ENCODE peak calls at places on chromosomes 2 and 18, in seven cellular contexts. One of them, this sample, is unnamed.

GRCh38 chr2:240300261-240300821 is 135.1 kb upstream of the GPC1 start:
- DNase-seq in HepG2: no peak
- DNase-seq in SK-N-SH: peak
- DNase-seq in HL-60: no peak
- DNase-seq in HCT116: no peak
- DNase-seq in A549: no peak
- DNase-seq in GM23338: no peak
- DNase-seq in this sample: no peak

GRCh38 chr18:5627756-5628511 is 84.1 kb upstream of the EPB41L3 start:
- DNase-seq in HepG2: no peak
- DNase-seq in SK-N-SH: no peak
- DNase-seq in HL-60: no peak
- DNase-seq in HCT116: no peak
- DNase-seq in A549: no peak
- DNase-seq in GM23338: peak
- DNase-seq in this sample: no peak

GRCh38 chr2:141331127-141331526 is 799.7 kb downstream of the LRP1B start:
- DNase-seq in HepG2: no peak
- DNase-seq in SK-N-SH: no peak
- DNase-seq in HL-60: no peak
- DNase-seq in HCT116: no peak
- DNase-seq in A549: peak
- DNase-seq in GM23338: no peak
- DNase-seq in this sample: peak

GRCh38 chr18:44342167-44342566 is 338.5 kb upstream of the SETBP1 start:
- DNase-seq in HepG2: no peak
- DNase-seq in SK-N-SH: no peak
- DNase-seq in HL-60: no peak
- DNase-seq in HCT116: no peak
- DNase-seq in A549: no peak
- DNase-seq in GM23338: no peak
- DNase-seq in this sample: no peak

GRCh38 chr2:8653485-8653884 is 28.4 kb upstream of the ID2 start:
- DNase-seq in HepG2: peak
- DNase-seq in SK-N-SH: no peak
- DNase-seq in HL-60: no peak
- DNase-seq in HCT116: no peak
- DNase-seq in A549: no peak
- DNase-seq in GM23338: no peak
- DNase-seq in this sample: no peak

GRCh38 chr18:59612461-59612860 is 84.8 kb downstream of the CCBE1 start:
- DNase-seq in HepG2: no peak
- DNase-seq in SK-N-SH: no peak
- DNase-seq in HL-60: no peak
- DNase-seq in HCT116: no peak
- DNase-seq in A549: no peak
- DNase-seq in GM23338: peak
- DNase-seq in this sample: no peak

GRCh38 chr2:127404466-127405251 is 13.6 kb upstream of the PROC start:
- DNase-seq in HepG2: no peak
- DNase-seq in SK-N-SH: no peak
- DNase-seq in HL-60: no peak
- DNase-seq in HCT116: no peak
- DNase-seq in A549: no peak
- DNase-seq in GM23338: no peak
- DNase-seq in this sample: no peak

GRCh38 chr2:142834003-142834402 is 43.5 kb upstream of the KYNU start:
- DNase-seq in HepG2: no peak
- DNase-seq in SK-N-SH: no peak
- DNase-seq in HL-60: no peak
- DNase-seq in HCT116: no peak
- DNase-seq in A549: no peak
- DNase-seq in GM23338: no peak
- DNase-seq in this sample: no peak

GRCh38 chr2:120525056-120526046 is 179.4 kb downstream of the INHBB start:
- DNase-seq in HepG2: peak
- DNase-seq in SK-N-SH: peak
- DNase-seq in HL-60: no peak
- DNase-seq in HCT116: no peak
- DNase-seq in A549: no peak
- DNase-seq in GM23338: no peak
- DNase-seq in this sample: no peak

GRCh38 chr2:142849818-142850217 is 27.6 kb upstream of the KYNU start:
- DNase-seq in HepG2: no peak
- DNase-seq in SK-N-SH: no peak
- DNase-seq in HL-60: no peak
- DNase-seq in HCT116: no peak
- DNase-seq in A549: no peak
- DNase-seq in GM23338: no peak
- DNase-seq in this sample: no peak

GRCh38 chr2:10460366-10460796 is 12.3 kb upstream of the ODC1 start:
- DNase-seq in HepG2: no peak
- DNase-seq in SK-N-SH: peak
- DNase-seq in HL-60: no peak
- DNase-seq in HCT116: no peak
- DNase-seq in A549: no peak
- DNase-seq in GM23338: no peak
- DNase-seq in this sample: no peak

GRCh38 chr2:219629976-219630695 is 2.7 kb downstream of the SLC4A3 start:
- DNase-seq in HepG2: no peak
- DNase-seq in SK-N-SH: no peak
- DNase-seq in HL-60: no peak
- DNase-seq in HCT116: no peak
- DNase-seq in A549: no peak
- DNase-seq in GM23338: no peak
- DNase-seq in this sample: no peak

GRCh38 chr2:100752628-100753333 is 67.2 kb upstream of the NPAS2 start:
- DNase-seq in HepG2: peak
- DNase-seq in SK-N-SH: no peak
- DNase-seq in HL-60: no peak
- DNase-seq in HCT116: no peak
- DNase-seq in A549: peak
- DNase-seq in GM23338: no peak
- DNase-seq in this sample: no peak

GRCh38 chr18:27763936-27764335 is 413.0 kb downstream of the CDH2 start:
- DNase-seq in HepG2: no peak
- DNase-seq in SK-N-SH: no peak
- DNase-seq in HL-60: no peak
- DNase-seq in HCT116: no peak
- DNase-seq in A549: no peak
- DNase-seq in GM23338: no peak
- DNase-seq in this sample: no peak

GRCh38 chr2:16223071-16223470 is 282.7 kb downstream of the MYCN start:
- DNase-seq in HepG2: no peak
- DNase-seq in SK-N-SH: no peak
- DNase-seq in HL-60: no peak
- DNase-seq in HCT116: no peak
- DNase-seq in A549: no peak
- DNase-seq in GM23338: no peak
- DNase-seq in this sample: no peak

GRCh38 chr2:191678437-191679110 is 638 bp downstream of the NABP1 start:
- DNase-seq in HepG2: peak
- DNase-seq in SK-N-SH: peak
- DNase-seq in HL-60: peak
- DNase-seq in HCT116: no peak
- DNase-seq in A549: peak
- DNase-seq in GM23338: peak
- DNase-seq in this sample: no peak

GRCh38 chr2:240623531-240624010 is 1.7 kb upstream of the GPR35 start:
- DNase-seq in HepG2: no peak
- DNase-seq in SK-N-SH: no peak
- DNase-seq in HL-60: no peak
- DNase-seq in HCT116: no peak
- DNase-seq in A549: no peak
- DNase-seq in GM23338: no peak
- DNase-seq in this sample: no peak

GRCh38 chr18:1017679-1018078 is 113.0 kb downstream of the ADCYAP1 start:
- DNase-seq in HepG2: no peak
- DNase-seq in SK-N-SH: no peak
- DNase-seq in HL-60: no peak
- DNase-seq in HCT116: no peak
- DNase-seq in A549: no peak
- DNase-seq in GM23338: peak
- DNase-seq in this sample: no peak

GRCh38 chr2:112255875-112256274 is 1.0 kb upstream of the ZC3H8 start:
- DNase-seq in HepG2: no peak
- DNase-seq in SK-N-SH: no peak
- DNase-seq in HL-60: peak
- DNase-seq in HCT116: no peak
- DNase-seq in A549: no peak
- DNase-seq in GM23338: no peak
- DNase-seq in this sample: no peak

GRCh38 chr2:135124924-135125886 is 73.1 kb downstream of the RAB3GAP1 start:
- DNase-seq in HepG2: no peak
- DNase-seq in SK-N-SH: no peak
- DNase-seq in HL-60: no peak
- DNase-seq in HCT116: peak
- DNase-seq in A549: no peak
- DNase-seq in GM23338: no peak
- DNase-seq in this sample: peak

GRCh38 chr18:39173022-39173421 is 1607.4 kb upstream of the CELF4 start:
- DNase-seq in HepG2: peak
- DNase-seq in SK-N-SH: no peak
- DNase-seq in HL-60: no peak
- DNase-seq in HCT116: peak
- DNase-seq in A549: no peak
- DNase-seq in GM23338: no peak
- DNase-seq in this sample: no peak

DNA sequence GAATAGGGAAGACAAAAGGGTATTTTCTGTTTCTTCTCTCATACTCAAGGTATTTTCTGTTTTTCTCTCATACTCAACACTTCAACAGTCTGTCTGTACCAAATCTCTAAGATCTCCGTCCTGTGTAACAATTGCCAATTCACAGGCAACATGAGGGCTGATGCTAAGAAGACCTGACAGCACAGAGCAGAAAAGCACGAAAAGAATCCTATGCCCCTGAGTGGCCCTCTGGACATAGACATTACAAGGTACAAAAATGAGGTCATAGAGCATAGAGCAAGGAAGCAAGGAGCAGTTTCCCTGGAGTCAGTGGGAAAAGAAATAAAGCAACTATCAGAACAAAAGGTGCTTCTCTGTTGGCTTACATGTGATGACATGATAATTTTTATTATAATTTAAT is 1612.6 kb upstream of the CELF4 start:
- DNase-seq in HepG2: no peak
- DNase-seq in SK-N-SH: no peak
- DNase-seq in HL-60: no peak
- DNase-seq in HCT116: no peak
- DNase-seq in A549: no peak
- DNase-seq in GM23338: no peak
- DNase-seq in this sample: no peak
- TF ChIP-seq REST in HepG2: no peak
- TF ChIP-seq REST in SK-N-SH: no peak
- TF ChIP-seq REST in HL-60: no peak
- TF ChIP-seq REST in HCT116: no peak
- TF ChIP-seq REST in A549: no peak
- TF ChIP-seq REST in GM23338: no peak
- TF ChIP-seq REST in this sample: no peak

DNA sequence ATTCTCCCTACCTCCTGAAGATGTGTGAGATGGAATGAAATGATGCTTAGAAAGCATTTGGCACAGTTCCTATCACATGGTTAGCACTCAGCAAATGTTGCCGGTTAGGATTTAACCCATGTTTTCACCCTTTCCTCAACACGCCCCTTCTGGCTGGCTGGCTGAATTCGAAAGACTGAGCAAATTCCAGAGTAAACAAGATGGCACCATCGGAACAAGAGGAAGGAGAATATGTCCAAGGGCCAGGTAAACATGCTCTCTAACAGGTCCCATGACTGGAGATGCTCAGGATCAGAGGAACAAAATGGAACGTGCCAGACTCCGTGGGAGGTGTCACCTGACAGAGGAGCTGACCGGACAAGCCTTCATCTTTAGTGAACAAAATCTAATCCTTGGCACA is 145.6 kb downstream of the ANKRD44 start:
- DNase-seq in HepG2: no peak
- DNase-seq in SK-N-SH: no peak
- DNase-seq in HL-60: no peak
- DNase-seq in HCT116: no peak
- DNase-seq in A549: no peak
- DNase-seq in GM23338: no peak
- DNase-seq in this sample: no peak
- TF ChIP-seq REST in HepG2: no peak
- TF ChIP-seq REST in SK-N-SH: no peak
- TF ChIP-seq REST in HL-60: no peak
- TF ChIP-seq REST in HCT116: no peak
- TF ChIP-seq REST in A549: no peak
- TF ChIP-seq REST in GM23338: no peak
- TF ChIP-seq REST in this sample: no peak

GRCh38 chr2:63000801-63001200 is 49.8 kb upstream of the OTX1 start:
- DNase-seq in HepG2: no peak
- DNase-seq in SK-N-SH: no peak
- DNase-seq in HL-60: no peak
- DNase-seq in HCT116: no peak
- DNase-seq in A549: no peak
- DNase-seq in GM23338: no peak
- DNase-seq in this sample: no peak

GRCh38 chr2:62999905-63000304 is 50.7 kb upstream of the OTX1 start:
- DNase-seq in HepG2: no peak
- DNase-seq in SK-N-SH: no peak
- DNase-seq in HL-60: no peak
- DNase-seq in HCT116: no peak
- DNase-seq in A549: no peak
- DNase-seq in GM23338: no peak
- DNase-seq in this sample: no peak

GRCh38 chr2:62998949-62999348 is 51.7 kb upstream of the OTX1 start:
- DNase-seq in HepG2: no peak
- DNase-seq in SK-N-SH: no peak
- DNase-seq in HL-60: no peak
- DNase-seq in HCT116: no peak
- DNase-seq in A549: no peak
- DNase-seq in GM23338: no peak
- DNase-seq in this sample: no peak

GRCh38 chr2:63001576-63001975 is 49.1 kb upstream of the OTX1 start:
- DNase-seq in HepG2: no peak
- DNase-seq in SK-N-SH: no peak
- DNase-seq in HL-60: no peak
- DNase-seq in HCT116: no peak
- DNase-seq in A549: no peak
- DNase-seq in GM23338: no peak
- DNase-seq in this sample: no peak

DNA sequence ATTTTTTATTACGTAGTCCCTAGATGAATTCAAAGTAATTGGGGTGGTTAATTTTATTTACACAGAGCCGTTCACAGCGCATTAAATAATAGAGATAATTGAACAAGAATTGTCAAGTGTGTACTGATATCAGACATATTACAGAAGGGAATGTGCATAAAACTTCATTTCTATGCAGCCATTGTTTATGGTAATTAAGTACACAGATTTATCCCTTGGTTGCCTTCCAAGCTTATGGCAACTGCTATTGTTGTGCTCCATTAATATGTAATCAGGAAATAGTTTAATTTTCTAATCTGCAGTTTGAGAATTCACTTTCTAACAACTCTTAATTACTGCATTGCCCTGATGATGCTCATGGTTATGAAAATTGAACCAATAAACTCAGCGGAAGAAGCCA is 47.3 kb upstream of the OTX1 start:
- DNase-seq in HepG2: no peak
- DNase-seq in SK-N-SH: no peak
- DNase-seq in HL-60: no peak
- DNase-seq in HCT116: no peak
- DNase-seq in A549: no peak
- DNase-seq in GM23338: no peak
- DNase-seq in this sample: no peak
- TF ChIP-seq REST in HepG2: no peak
- TF ChIP-seq REST in SK-N-SH: no peak
- TF ChIP-seq REST in HL-60: no peak
- TF ChIP-seq REST in HCT116: no peak
- TF ChIP-seq REST in A549: no peak
- TF ChIP-seq REST in GM23338: no peak
- TF ChIP-seq REST in this sample: no peak

GRCh38 chr2:43542285-43542933 is 53.4 kb downstream of the THADA start:
- DNase-seq in HepG2: peak
- DNase-seq in SK-N-SH: peak
- DNase-seq in HL-60: peak
- DNase-seq in HCT116: peak
- DNase-seq in A549: peak
- DNase-seq in GM23338: peak
- DNase-seq in this sample: peak
- TF ChIP-seq REST in HepG2: no peak
- TF ChIP-seq REST in SK-N-SH: no peak
- TF ChIP-seq REST in HL-60: no peak
- TF ChIP-seq REST in HCT116: no peak
- TF ChIP-seq REST in A549: no peak
- TF ChIP-seq REST in GM23338: no peak
- TF ChIP-seq REST in this sample: no peak